ENCODE peak calls at places on chromosome 15, in ten cellular contexts. D is tibial nerve, I is prostate gland, Z is GM12878, X is right lobe of liver, C is SK-N-SH, V is left ventricle myocardium inferior, U is adrenal gland, M is A549, K is Caco-2. S is an unnamed sample.

GRCh38 chr15:53658827-53659226 is 100.6 kb downstream of the WDR72 start:
- DNase-seq in K (no peak), U (no peak), I (no peak), Z (no peak), X (no peak), V (no peak), M (no peak), C (no peak), D (no peak), S (no peak)

GRCh38 chr15:37135225-37135624 is 34.9 kb upstream of the MEIS2 start:
- DNase-seq in X (no peak), Z (no peak), K (no peak), U (no peak), V (no peak), I (no peak), D (no peak), M (no peak), C (no peak), S (no peak)

GRCh38 chr15:101250931-101251829 is 668 bp downstream of the CHSY1 start:
- DNase-seq in Z (no peak), U (no peak), D (no peak), C (peak; percentile 68), X (no peak), M (peak; percentile 60), V (no peak), K (peak; percentile 49), I (no peak), S (peak; percentile 69)

GRCh38 chr15:38378162-38378560 is 75.8 kb upstream of the FAM98B start:
- DNase-seq in M (no peak), K (no peak), V (peak; percentile 73), D (peak; percentile 39), C (no peak), Z (no peak), I (no peak), U (peak; percentile 25), X (peak; percentile 51), S (peak; percentile 63)

GRCh38 chr15:80856400-80856799 is 77.2 kb downstream of the CEMIP start:
- DNase-seq in U (no peak), M (peak; percentile 41), Z (no peak), C (peak; percentile 63), X (no peak), I (no peak), D (no peak), V (no peak), K (no peak), S (no peak)

GRCh38 chr15:85412956-85413854 is 32.8 kb downstream of the AKAP13 start:
- DNase-seq in X (peak; percentile 61), M (peak; percentile 98), D (peak; percentile 61), C (peak; percentile 27), U (peak; percentile 72), Z (peak; percentile 96), K (peak; percentile 48), I (peak; percentile 30), V (peak; percentile 35), S (peak; percentile 61)

GRCh38 chr15:70557506-70558258 is 205.7 kb downstream of the UACA start:
- DNase-seq in U (no peak), M (no peak), I (no peak), V (no peak), X (no peak), K (no peak), Z (no peak), C (no peak), D (no peak), S (no peak)

GRCh38 chr15:41979493-41980266 is 7.3 kb upstream of the EHD4 start:
- DNase-seq in C (no peak), D (no peak), I (no peak), Z (no peak), X (peak; percentile 33), M (no peak), V (no peak), U (peak; percentile 2), K (peak; percentile 77), S (no peak)

GRCh38 chr15:89457086-89457485 is 39.3 kb downstream of the RHCG start:
- DNase-seq in M (peak; percentile 81), K (peak; percentile 53), Z (no peak), I (no peak), X (no peak), U (no peak), V (no peak), D (no peak), C (peak; percentile 58), S (no peak)

GRCh38 chr15:69643476-69643875 is 190.9 kb downstream of the RPLP1 start:
- DNase-seq in C (no peak), I (no peak), U (no peak), V (no peak), D (no peak), M (no peak), K (no peak), X (no peak), Z (no peak), S (no peak)

GRCh38 chr15:71237456-71238188 is 122.4 kb downstream of the THSD4 start:
- DNase-seq in M (peak; percentile 97), K (no peak), D (no peak), X (peak; percentile 65), V (peak; percentile 83), I (no peak), C (no peak), Z (no peak), U (peak; percentile 43), S (no peak)

GRCh38 chr15:91857224-91857585 is 3.7 kb downstream of the SLCO3A1 start:
- DNase-seq in Z (no peak), K (no peak), C (no peak), I (no peak), U (no peak), M (no peak), V (no peak), D (no peak), X (no peak), S (no peak)

GRCh38 chr15:91853968-91854943 is 748 bp downstream of the SLCO3A1 start:
- DNase-seq in M (peak; percentile 45), C (peak; percentile 88), Z (no peak), K (no peak), I (peak; percentile 28), V (peak; percentile 64), D (no peak), U (peak; percentile 38), X (peak; percentile 55), S (peak; percentile 73)

GRCh38 chr15:91857772-91858171 is 4.3 kb downstream of the SLCO3A1 start:
- DNase-seq in V (no peak), X (no peak), C (no peak), U (no peak), M (no peak), D (no peak), K (no peak), Z (peak; percentile 74), I (no peak), S (no peak)

GRCh38 chr15:91855241-91855640 is 1.7 kb downstream of the SLCO3A1 start:
- DNase-seq in I (no peak), V (no peak), U (no peak), C (no peak), K (no peak), X (no peak), Z (no peak), D (no peak), M (no peak), S (no peak)

GRCh38 chr15:91855684-91856553 is 2.4 kb downstream of the SLCO3A1 start:
- DNase-seq in U (no peak), X (no peak), M (peak; percentile 73), K (no peak), V (no peak), Z (peak; percentile 33), D (no peak), C (peak; percentile 45), I (peak; percentile 14), S (peak; percentile 61)
- TF ChIP-seq CTCF in U (no peak), X (no peak), M (peak; percentile 33), K (no peak), V (peak; percentile 51), Z (no peak), D (no peak), C (peak; percentile 38), I (peak; percentile 21), S (peak; percentile 40)

DNA sequence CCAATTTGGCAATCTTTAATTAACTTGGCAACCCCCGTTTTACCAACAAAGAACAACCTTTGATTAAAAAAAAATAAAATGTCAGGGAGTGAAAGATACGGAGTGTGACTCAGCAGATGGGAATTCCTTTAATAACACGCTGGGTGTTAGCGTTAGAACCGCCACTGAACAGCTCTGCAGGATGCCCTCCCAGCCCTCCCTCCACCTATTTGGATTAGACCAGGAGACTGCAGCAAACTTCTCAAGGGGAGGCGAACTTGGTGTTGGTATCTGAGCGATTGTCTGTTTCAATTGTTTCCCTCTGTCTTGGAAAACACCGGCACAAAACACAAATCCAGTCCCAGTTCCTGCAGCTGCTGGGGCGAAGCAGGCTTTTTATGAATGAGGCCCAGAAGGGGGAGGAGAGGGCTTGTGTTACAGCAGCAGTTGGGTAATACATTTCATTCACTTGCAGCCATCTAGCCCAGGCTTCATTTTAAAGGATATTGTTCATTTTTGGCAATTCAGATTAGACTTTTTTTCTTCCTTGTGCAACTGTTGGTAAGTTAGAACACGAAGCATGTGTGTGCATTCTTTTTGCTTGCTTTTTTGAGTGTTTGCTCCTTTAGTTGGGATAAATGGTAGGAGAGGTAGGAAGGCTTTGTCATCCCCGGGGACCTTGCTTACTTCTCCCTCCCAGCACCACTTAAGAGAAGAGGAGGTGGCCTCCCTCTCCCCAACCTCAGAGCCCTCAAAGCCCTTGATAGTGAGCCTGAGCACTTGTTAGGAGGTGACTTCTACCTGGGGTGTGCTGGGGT is 152.3 kb downstream of the IGF1R start:
- DNase-seq in K (peak; percentile 56), V (no peak), C (peak; percentile 44), M (peak; percentile 67), Z (no peak), I (peak; percentile 66), U (peak; percentile 65), D (peak; percentile 42), X (no peak), S (no peak)
- H3K4me1 ChIP-seq in K (peaks cover 29% of the 10 kb centered on the region), V (peaks cover 66% of the 10 kb centered on the region), C (peaks cover 46% of the 10 kb centered on the region), M (peaks cover 99% of the 10 kb centered on the region), Z (no peaks in the 10 kb centered on the region), I (peaks cover 41% of the 10 kb centered on the region), U (peaks cover 29% of the 10 kb centered on the region), D (peaks cover 29% of the 10 kb centered on the region), X (no peaks in the 10 kb centered on the region), S (peaks cover 41% of the 10 kb centered on the region)

GRCh38 chr15:73284073-73284472 is 84.7 kb downstream of the HCN4 start:
- DNase-seq in M (no peak), I (no peak), D (no peak), X (no peak), U (no peak), V (no peak), C (peak; percentile 56), K (no peak), Z (no peak), S (no peak)
- TF ChIP-seq CTCF in M (peak; percentile 37), I (no peak), D (no peak), X (peak; percentile 8), U (no peak), V (no peak), C (peak; percentile 65), K (no peak), Z (peak; percentile 37), S (no peak)

GRCh38 chr15:63373866-63374548 is 7.6 kb downstream of the CA12 start:
- DNase-seq in X (no peak), U (no peak), V (no peak), D (no peak), Z (no peak), C (no peak), K (no peak), M (no peak), I (no peak), S (no peak)
- H3K4me1 ChIP-seq in X (no peaks in the 10 kb centered on the region), U (no peaks in the 10 kb centered on the region), V (peaks cover 21% of the 10 kb centered on the region), D (peaks cover 13% of the 10 kb centered on the region), Z (no peaks in the 10 kb centered on the region), C (peaks cover 20% of the 10 kb centered on the region), K (no peaks in the 10 kb centered on the region), M (peaks cover 100% of the 10 kb centered on the region), I (peaks cover 3% of the 10 kb centered on the region), S (peaks cover 25% of the 10 kb centered on the region)